ENCODE peak calls at places on chromosome 7, in six cellular contexts. O is tibial artery, I is body of pancreas, H is SJSA1, P is uterus, M is transverse colon. R is an unnamed sample. For H3K4me1, the result is how much of the 10 kb centered on the place peaks cover.

GRCh38 chr7:5694221-5694754 is 87.2 kb downstream of the RNF216 start:
- DNase-seq in O (no peak), I (no peak), H (no peak), P (peak), M (no peak), R (no peak)

GRCh38 chr7:101681170-101682007 is 52.3 kb upstream of the MYL10 start:
- DNase-seq in O (peak), I (peak), H (peak), P (peak), M (no peak), R (peak)

GRCh38 chr7:76123316-76123715 is 75.4 kb downstream of the MDH2 start:
- DNase-seq in O (no peak), I (no peak), H (no peak), P (no peak), M (no peak), R (no peak)

GRCh38 chr7:48837266-48837665 is 87.1 kb upstream of the CDC14C start:
- DNase-seq in O (no peak), I (no peak), H (no peak), P (no peak), M (no peak), R (no peak)

GRCh38 chr7:140403878-140404564 is at the start of gene RAB19:
- DNase-seq in O (no peak), I (peak), H (no peak), P (no peak), M (peak), R (no peak)

GRCh38 chr7:121020652-121021051 is 32.1 kb downstream of the CPED1 start:
- DNase-seq in O (no peak), I (no peak), H (no peak), P (no peak), M (no peak), R (no peak)

GRCh38 chr7:158257001-158257400 is 330.6 kb downstream of the PTPRN2 start:
- DNase-seq in O (no peak), I (no peak), H (no peak), P (no peak), M (no peak), R (no peak)

GRCh38 chr7:84125654-84126053 is 68.9 kb downstream of the SEMA3A start:
- DNase-seq in O (no peak), I (no peak), H (no peak), P (no peak), M (no peak), R (no peak)

GRCh38 chr7:151232272-151233110 is at the start of gene CHPF2:
- DNase-seq in O (peak), I (peak), H (peak), P (peak), M (peak), R (peak)

GRCh38 chr7:102284399-102284798 is 2.3 kb upstream of the SH2B2 start:
- DNase-seq in O (no peak), I (no peak), H (no peak), P (no peak), M (peak), R (no peak)

GRCh38 chr7:151018421-151019129 is 5.7 kb downstream of the ATG9B start:
- DNase-seq in O (no peak), I (peak), H (no peak), P (no peak), M (no peak), R (no peak)

GRCh38 chr7:138590154-138590553 is 111.0 kb downstream of the SVOPL start:
- DNase-seq in O (no peak), I (no peak), H (no peak), P (no peak), M (no peak), R (no peak)

GRCh38 chr7:37414352-37414983 is 34.2 kb downstream of the ELMO1 start:
- DNase-seq in O (no peak), I (no peak), H (no peak), P (no peak), M (no peak), R (no peak)

GRCh38 chr7:27188666-27189559 is 3.9 kb upstream of the HOXA11 start:
- DNase-seq in O (peak), I (no peak), H (peak), P (peak), M (peak), R (peak)

GRCh38 chr7:156840134-156840533 is 52.8 kb downstream of the LMBR1 start:
- DNase-seq in O (no peak), I (no peak), H (no peak), P (no peak), M (no peak), R (no peak)

GRCh38 chr7:48049850-48050249 is 14.5 kb downstream of the C7orf57 start:
- DNase-seq in O (no peak), I (peak), H (no peak), P (no peak), M (no peak), R (no peak)

GRCh38 chr7:127976056-127976455 is 55.2 kb downstream of the LRRC4 start:
- DNase-seq in O (no peak), I (no peak), H (no peak), P (no peak), M (no peak), R (no peak)

GRCh38 chr7:79471283-79471682 is 17.8 kb upstream of the MAGI2 start:
- DNase-seq in O (no peak), I (no peak), H (no peak), P (no peak), M (no peak), R (no peak)

GRCh38 chr7:7913506-7913905 is 55.1 kb upstream of the GLCCI1 start:
- DNase-seq in O (no peak), I (no peak), H (no peak), P (no peak), M (no peak), R (no peak)

GRCh38 chr7:14600766-14601367 is 301.7 kb downstream of the DGKB start:
- DNase-seq in O (no peak), I (no peak), H (no peak), P (no peak), M (no peak), R (no peak)

GRCh38 chr7:148395990-148396716 is 194.4 kb upstream of the C7orf33 start:
- DNase-seq in O (no peak), I (no peak), H (no peak), P (no peak), M (no peak), R (no peak)

GRCh38 chr7:104643587-104644217 is 315.3 kb downstream of the LHFPL3 start:
- DNase-seq in O (no peak), I (no peak), H (no peak), P (no peak), M (no peak), R (no peak)

GRCh38 chr7:66265566-66265965 is 60.4 kb downstream of the TPST1 start:
- DNase-seq in O (no peak), I (no peak), H (no peak), P (no peak), M (no peak), R (no peak)

GRCh38 chr7:26061340-26062239 is 90.4 kb upstream of the NFE2L3 start:
- DNase-seq in O (peak), I (peak), H (peak), P (peak), M (peak), R (peak)

GRCh38 chr7:155296788-155297516 is 726 bp upstream of the INSIG1 start:
- DNase-seq in O (peak), I (peak), H (peak), P (peak), M (peak), R (peak)

GRCh38 chr7:21507627-21508343 is 35.1 kb upstream of the DNAH11 start:
- DNase-seq in O (no peak), I (peak), H (no peak), P (no peak), M (peak), R (peak)

GRCh38 chr7:149136118-149136517 is 10.0 kb upstream of the ZNF425 start:
- DNase-seq in O (no peak), I (no peak), H (no peak), P (no peak), M (no peak), R (no peak)

GRCh38 chr7:41824284-41824683 is 121.4 kb upstream of the INHBA start:
- DNase-seq in O (no peak), I (no peak), H (no peak), P (no peak), M (no peak), R (no peak)

GRCh38 chr7:12570529-12571461 is at the start of gene SCIN:
- DNase-seq in O (no peak), I (peak), H (no peak), P (no peak), M (peak), R (no peak)

GRCh38 chr7:135664046-135664589 is 1.8 kb downstream of the STMP1 start:
- DNase-seq in O (no peak), I (no peak), H (no peak), P (no peak), M (no peak), R (no peak)
- H3K4me3 ChIP-seq in O (peak), I (no peak), H (no peak), P (no peak), M (no peak), R (peak)

DNA sequence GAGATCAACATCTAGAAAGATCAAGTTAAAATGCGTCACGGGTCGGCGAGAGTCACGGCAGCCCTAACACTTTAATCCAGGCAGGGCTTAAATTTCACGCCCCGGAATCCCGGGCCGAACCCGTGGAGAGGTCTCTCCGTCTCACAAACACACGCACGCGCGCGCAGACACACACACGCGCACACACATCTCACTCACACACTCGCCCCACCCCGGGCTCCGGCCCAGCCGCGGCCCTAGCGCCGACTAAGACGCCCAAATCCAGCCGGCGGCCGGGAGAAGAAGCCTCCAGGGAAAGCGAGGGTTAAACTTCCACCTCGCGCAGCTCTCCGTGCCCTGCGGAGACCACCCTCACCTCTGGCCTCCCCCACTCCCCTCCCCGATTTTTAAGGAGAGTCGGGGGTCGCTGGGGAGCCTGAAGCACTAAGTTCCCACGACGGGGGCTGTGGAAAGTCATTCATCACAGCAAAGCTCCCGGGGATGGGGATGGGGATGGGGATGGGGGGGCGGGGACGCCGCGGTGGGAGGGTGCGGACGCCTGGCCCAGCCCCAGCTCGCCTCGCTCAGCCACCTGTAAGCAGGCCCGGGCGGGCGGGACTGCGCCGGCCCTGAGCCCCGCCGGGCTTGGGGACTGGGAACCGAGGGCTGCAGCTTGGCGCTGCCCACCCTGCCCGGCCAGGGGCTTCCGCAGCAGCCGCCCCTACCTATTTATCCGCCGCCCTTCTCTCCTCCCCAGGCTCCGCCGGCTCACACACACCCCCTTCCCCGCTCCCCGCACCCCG is 1.6 kb downstream of the PDGFA start:
- DNase-seq in O (peak), I (peak), H (no peak), P (peak), M (peak), R (peak)
- H3K4me1 ChIP-seq in O (half or more), I (half or more), H (half or more), P (under half), M (half or more), R (under half)

GRCh38 chr7:99679032-99679399 is 780 bp downstream of the CYP3A5 start:
- DNase-seq in O (no peak), I (peak), H (no peak), P (no peak), M (peak), R (no peak)
- H3K4me3 ChIP-seq in O (no peak), I (peak), H (no peak), P (no peak), M (peak), R (no peak)

GRCh38 chr7:111094387-111094786 is 3.5 kb downstream of the LRRN3 start:
- DNase-seq in O (no peak), I (no peak), H (no peak), P (no peak), M (no peak), R (no peak)
- H3K4me1 ChIP-seq in O (under half), I (under half), H (under half), P (under half), M (under half), R (under half)

GRCh38 chr7:74031403-74032190 is 3.6 kb downstream of the ELN start:
- DNase-seq in O (no peak), I (no peak), H (no peak), P (no peak), M (no peak), R (no peak)
- H3K4me3 ChIP-seq in O (peak), I (no peak), H (no peak), P (no peak), M (no peak), R (peak)

R was measured in heart left ventricle.